ENCODE peak calls at places on chromosomes 1 and 21, in four cellular contexts. L is body of pancreas, U is heart right ventricle, T is transverse colon. F is an unnamed sample.
A peak's percentile ranks its signal among the peaks of the same experiment; 100 is the strongest.

GRCh38 chr1:229272164-229273158 is 1.6 kb downstream of the RAB4A start:
- DNase-seq in L (no peak), U (no peak), T (no peak), F (no peak)

GRCh38 chr1:13694886-13695684 is 4.9 kb upstream of the PRDM2 start:
- DNase-seq in L (no peak), U (no peak), T (no peak), F (no peak)

GRCh38 chr1:234533975-234534876 is 55.2 kb upstream of the TARBP1 start:
- DNase-seq in L (peak; percentile 88), U (peak; percentile 95), T (peak; percentile 80), F (peak; percentile 89)

GRCh38 chr1:118949317-118949716 is 38.8 kb downstream of the TBX15 start:
- DNase-seq in L (no peak), U (no peak), T (no peak), F (no peak)

GRCh38 chr1:15411593-15412487 is 2.2 kb downstream of the EFHD2 start:
- DNase-seq in L (peak; percentile 53), U (no peak), T (peak; percentile 66), F (peak; percentile 87)

GRCh38 chr21:45574081-45574501 is 31.9 kb upstream of the SLC19A1 start:
- DNase-seq in L (no peak), U (no peak), T (no peak), F (peak; percentile 39)

GRCh38 chr1:177368255-177368654 is 197.5 kb downstream of the BRINP2 start:
- DNase-seq in L (no peak), U (no peak), T (no peak), F (no peak)

GRCh38 chr1:1890506-1891348 is at the start of gene GNB1:
- DNase-seq in L (peak; percentile 86), U (peak; percentile 87), T (peak; percentile 91), F (peak; percentile 82)

DNA sequence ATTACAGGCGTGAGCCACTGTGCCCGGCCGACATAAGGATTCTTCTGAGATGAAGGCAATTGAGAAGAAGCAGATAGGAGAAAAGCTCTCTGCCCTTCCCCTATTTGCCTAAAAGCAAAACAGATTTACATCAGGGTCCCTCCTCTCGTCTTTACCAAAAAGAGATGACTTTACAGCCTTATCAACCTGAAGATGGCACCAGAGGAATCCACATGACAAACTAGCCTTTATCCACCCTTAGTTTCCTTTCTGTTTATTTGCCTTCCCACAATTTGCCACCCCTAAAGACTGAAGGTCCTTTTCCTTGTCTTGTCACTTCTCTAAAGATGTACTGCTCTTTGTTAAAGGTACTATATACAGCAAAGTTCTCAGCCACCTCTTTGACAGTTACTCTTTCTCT is 70.7 kb upstream of the KRTAP19-8 start:
- DNase-seq in L (no peak), U (no peak), T (no peak), F (no peak)
- TF ChIP-seq CTCF in L (no peak), U (peak; percentile 17), T (no peak), F (no peak)

GRCh38 chr1:87240661-87241285 is 87.9 kb upstream of the LMO4 start:
- DNase-seq in L (no peak), U (no peak), T (no peak), F (no peak)

GRCh38 chr1:87242445-87243185 is 86.1 kb upstream of the LMO4 start:
- DNase-seq in L (no peak), U (no peak), T (no peak), F (no peak)

GRCh38 chr1:87243573-87243972 is 85.1 kb upstream of the LMO4 start:
- DNase-seq in L (no peak), U (no peak), T (no peak), F (no peak)

GRCh38 chr1:87236585-87236984 is 92.1 kb upstream of the LMO4 start:
- DNase-seq in L (no peak), U (no peak), T (no peak), F (no peak)

DNA sequence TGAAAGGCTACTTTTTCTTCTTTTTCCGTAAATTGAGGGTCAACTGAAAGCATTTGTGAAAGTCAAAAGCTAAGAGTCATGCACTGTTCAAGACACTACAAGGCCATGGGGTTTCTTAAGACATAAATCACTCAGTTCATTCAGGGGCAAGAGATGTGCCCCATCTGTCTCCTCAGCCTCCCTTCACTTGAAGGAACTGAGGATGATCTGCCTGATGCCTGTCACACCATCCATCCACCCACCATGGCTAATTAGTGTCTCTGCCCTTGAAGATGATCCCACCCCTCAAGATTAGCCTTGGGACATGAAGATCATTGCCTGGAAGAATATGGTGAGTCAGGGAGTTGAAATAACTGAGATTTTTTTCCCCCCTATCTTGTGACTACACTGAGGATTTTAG is 88.7 kb upstream of the LMO4 start:
- DNase-seq in L (no peak), U (no peak), T (no peak), F (no peak)
- H3K4me1 ChIP-seq in L (no peaks in the 10 kb centered on the region), U (no peaks in the 10 kb centered on the region), T (no peaks in the 10 kb centered on the region), F (no peaks in the 10 kb centered on the region)

GRCh38 chr1:197400522-197400902 is 132.5 kb downstream of the CRB1 start:
- DNase-seq in L (no peak), U (no peak), T (no peak), F (no peak)

GRCh38 chr1:197395209-197395608 is 127.2 kb downstream of the CRB1 start:
- DNase-seq in L (no peak), U (no peak), T (no peak), F (no peak)

GRCh38 chr1:197397899-197398298 is 129.8 kb downstream of the CRB1 start:
- DNase-seq in L (no peak), U (no peak), T (no peak), F (no peak)

GRCh38 chr1:197402189-197402588 is 134.1 kb downstream of the CRB1 start:
- DNase-seq in L (no peak), U (no peak), T (no peak), F (no peak)

DNA sequence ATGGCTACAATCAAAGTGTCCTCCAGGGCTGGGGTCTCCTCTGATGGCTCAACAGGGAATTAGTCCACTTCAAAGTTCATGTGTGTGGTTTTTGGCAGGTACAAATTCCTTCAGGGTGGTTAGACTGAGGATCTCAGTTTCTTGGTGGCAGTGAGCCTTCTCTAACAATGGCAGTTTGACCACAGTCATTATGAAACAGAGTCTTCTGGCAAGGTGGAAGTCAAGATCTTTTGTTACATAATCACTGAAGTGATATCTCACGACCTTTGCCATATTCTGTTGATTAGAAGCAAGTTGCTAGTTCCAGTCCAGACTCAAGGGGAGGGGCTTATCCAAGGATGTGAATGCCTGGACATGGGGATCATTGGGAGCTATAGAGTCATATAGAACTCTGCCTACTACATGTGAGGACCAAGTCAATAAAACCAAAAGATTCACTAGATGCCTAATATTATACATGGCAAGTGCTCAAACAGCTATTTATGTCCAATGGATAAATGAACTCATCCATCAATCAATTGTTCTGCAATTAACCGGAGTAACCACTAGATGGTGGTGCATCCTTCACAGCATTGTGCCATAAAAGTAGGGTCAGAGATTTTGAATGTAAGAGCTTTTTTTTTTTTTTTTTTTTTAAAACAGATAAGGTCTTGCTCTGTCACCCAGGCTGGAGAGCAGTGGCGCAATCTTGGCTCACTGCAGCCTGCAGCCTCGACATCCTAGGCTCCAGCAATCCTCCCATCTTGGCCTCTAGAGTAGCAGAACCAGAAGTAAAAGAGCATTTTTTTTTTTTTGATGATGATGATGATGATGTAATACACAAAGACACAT is 131.9 kb downstream of the CRB1 start:
- DNase-seq in L (peak; percentile 10), U (no peak), T (no peak), F (peak; percentile 44)
- TF ChIP-seq CTCF in L (peak; percentile 44), U (peak; percentile 48), T (peak; percentile 24), F (peak; percentile 6)

GRCh38 chr1:91784616-91785015 is 101.3 kb downstream of the TGFBR3 start:
- DNase-seq in L (no peak), U (no peak), T (no peak), F (no peak)
- H3K4me1 ChIP-seq in L (peaks cover 15% of the 10 kb centered on the region), U (peaks cover 17% of the 10 kb centered on the region), T (no peaks in the 10 kb centered on the region), F (no peaks in the 10 kb centered on the region)

GRCh38 chr21:20739421-20739820 is 258.8 kb upstream of the NCAM2 start:
- DNase-seq in L (no peak), U (no peak), T (no peak), F (no peak)
- TF ChIP-seq CTCF in L (no peak), U (no peak), T (no peak), F (no peak)

F was measured in Peyer's patch.